ENCODE peak calls at places on chromosomes 11 and 22, in ten cellular contexts. N, A, D, R, W, X, C, M, Y and J are unnamed samples.

GRCh38 chr11:64996710-64997380 is at the start of gene BATF2:
- DNase-seq in N (peak; percentile 91), A (peak; percentile 83), D (peak; percentile 84), R (peak; percentile 72), W (peak; percentile 65), X (peak; percentile 70), C (no peak), M (peak; percentile 74), Y (peak; percentile 70), J (peak; percentile 41)

GRCh38 chr11:120432056-120433018 is 79.2 kb upstream of the GRIK4 start:
- DNase-seq in N (peak; percentile 26), A (peak; percentile 100), D (peak; percentile 55), R (peak; percentile 98), W (no peak), X (no peak), C (peak; percentile 95), M (peak; percentile 96), Y (no peak), J (peak; percentile 95)

GRCh38 chr11:65390099-65390941 is 3.9 kb downstream of the FRMD8 start:
- DNase-seq in N (no peak), A (no peak), D (no peak), R (peak; percentile 30), W (no peak), X (no peak), C (no peak), M (no peak), Y (no peak), J (no peak)

GRCh38 chr11:103907548-103908455 is 128.6 kb upstream of the DDI1 start:
- DNase-seq in N (no peak), A (peak; percentile 68), D (no peak), R (peak; percentile 73), W (no peak), X (no peak), C (no peak), M (peak; percentile 22), Y (no peak), J (no peak)

GRCh38 chr11:13462311-13462927 is 603 bp downstream of the BTBD10 start:
- DNase-seq in N (peak; percentile 85), A (peak; percentile 41), D (peak; percentile 66), R (no peak), W (peak; percentile 76), X (peak; percentile 59), C (no peak), M (peak; percentile 25), Y (peak; percentile 61), J (no peak)

GRCh38 chr11:35515224-35515623 is 10.2 kb downstream of the PAMR1 start:
- DNase-seq in N (no peak), A (peak; percentile 94), D (no peak), R (peak; percentile 87), W (no peak), X (no peak), C (peak; percentile 73), M (peak; percentile 81), Y (no peak), J (no peak)

GRCh38 chr11:7300281-7300680 is 48.6 kb downstream of the SYT9 start:
- DNase-seq in N (no peak), A (no peak), D (no peak), R (no peak), W (no peak), X (no peak), C (no peak), M (no peak), Y (no peak), J (no peak)

GRCh38 chr22:24325105-24325757 is 54.6 kb downstream of the SPECC1L start:
- DNase-seq in N (peak; percentile 34), A (peak; percentile 92), D (peak; percentile 24), R (peak; percentile 96), W (no peak), X (no peak), C (peak; percentile 57), M (peak; percentile 76), Y (no peak), J (peak; percentile 80)

DNA sequence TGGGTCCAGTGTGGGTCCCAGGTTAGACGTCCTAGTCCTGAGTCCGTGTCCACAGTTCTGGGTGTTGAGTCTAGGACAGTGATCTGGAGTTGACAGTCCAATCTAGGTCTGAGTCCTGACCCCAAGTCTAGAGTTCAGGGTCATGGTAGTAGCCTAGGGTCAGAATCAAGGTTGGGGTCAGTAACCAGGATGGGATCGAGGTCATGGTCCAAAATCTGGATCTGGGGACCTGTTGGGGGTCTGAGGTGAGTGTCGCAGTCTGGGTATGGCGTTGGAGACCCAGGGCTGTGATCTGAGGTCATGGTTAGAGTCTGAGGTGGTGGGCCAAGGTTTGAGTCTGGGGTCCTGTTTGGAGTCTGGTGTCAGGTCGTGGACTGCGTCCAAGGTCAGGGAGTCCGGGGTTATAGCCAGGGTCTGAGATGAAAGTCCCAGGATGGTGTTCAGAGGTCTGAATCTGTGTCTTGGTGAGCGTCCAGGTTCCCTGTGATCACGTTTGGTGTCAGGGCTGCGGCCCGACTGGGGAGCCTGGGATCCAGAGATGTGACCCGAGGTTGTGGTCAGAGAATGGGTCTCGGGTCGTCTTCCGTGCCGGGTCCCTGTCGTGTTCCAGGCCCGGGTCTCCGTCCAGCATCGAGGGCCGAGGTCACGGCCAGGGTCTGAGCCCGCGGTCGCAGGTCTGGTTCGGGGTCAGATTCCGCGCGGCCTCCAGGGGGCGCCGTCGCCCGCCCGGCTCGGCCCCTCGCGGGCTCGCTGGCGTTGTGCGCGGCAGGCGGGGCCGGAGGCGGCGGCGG is 445 bp upstream of the GRK2 start:
- DNase-seq in N (peak; percentile 83), A (peak; percentile 33), D (peak; percentile 90), R (peak; percentile 51), W (peak; percentile 90), X (peak; percentile 89), C (no peak), M (peak; percentile 43), Y (peak; percentile 83), J (no peak)
- TF ChIP-seq CTCF in N (peak; percentile 50), A (peak; percentile 75), D (peak; percentile 71), R (peak; percentile 57), W (peak; percentile 48), X (peak; percentile 79), C (peak; percentile 62), M (peak; percentile 54), Y (peak; percentile 79), J (peak; percentile 51)

GRCh38 chr22:32267011-32267410 is 11.9 kb upstream of the SLC5A4 start:
- DNase-seq in N (no peak), A (no peak), D (no peak), R (no peak), W (no peak), X (no peak), C (no peak), M (no peak), Y (no peak), J (no peak)

GRCh38 chr22:32270641-32271369 is 15.7 kb upstream of the SLC5A4 start:
- DNase-seq in N (no peak), A (no peak), D (no peak), R (no peak), W (no peak), X (no peak), C (no peak), M (no peak), Y (no peak), J (no peak)

GRCh38 chr22:32261306-32261705 is 6.2 kb upstream of the SLC5A4 start:
- DNase-seq in N (no peak), A (no peak), D (no peak), R (no peak), W (no peak), X (no peak), C (no peak), M (no peak), Y (no peak), J (no peak)

GRCh38 chr22:32269316-32269715 is 14.2 kb upstream of the SLC5A4 start:
- DNase-seq in N (no peak), A (no peak), D (no peak), R (no peak), W (no peak), X (no peak), C (no peak), M (no peak), Y (no peak), J (no peak)

GRCh38 chr22:32265882-32266767 is 11.0 kb upstream of the SLC5A4 start:
- DNase-seq in N (peak; percentile 70), A (peak; percentile 67), D (peak; percentile 77), R (peak; percentile 81), W (peak; percentile 74), X (peak; percentile 25), C (peak; percentile 13), M (peak; percentile 53), Y (peak; percentile 53), J (peak; percentile 20)
- TF ChIP-seq CTCF in N (peak; percentile 80), A (peak; percentile 87), D (peak; percentile 71), R (peak; percentile 94), W (peak; percentile 84), X (peak; percentile 79), C (peak; percentile 89), M (peak; percentile 89), Y (peak; percentile 91), J (peak; percentile 92)

DNA sequence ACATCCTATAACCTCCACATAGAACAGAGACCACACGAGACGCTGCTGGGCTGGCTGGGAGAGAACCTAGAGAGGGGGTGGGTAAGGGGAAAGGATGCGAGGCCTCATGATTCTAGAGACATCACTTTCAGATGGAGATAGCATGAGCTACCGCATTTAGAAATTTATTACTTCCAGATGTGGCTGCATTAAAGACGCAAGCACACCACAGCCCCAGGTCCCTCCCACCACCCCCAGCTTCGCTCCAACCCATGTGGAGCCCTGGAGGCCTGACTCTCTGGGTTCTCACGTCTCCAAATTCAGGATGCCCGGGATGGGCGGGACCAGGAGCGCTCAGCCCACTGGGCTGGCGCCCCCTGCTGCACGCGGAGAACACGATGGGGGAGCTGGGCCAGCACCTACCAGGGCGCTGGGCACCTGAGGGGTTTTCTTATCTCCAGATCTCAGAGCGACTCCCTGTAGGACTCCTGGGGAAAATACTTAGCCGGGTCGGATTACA is 13.6 kb downstream of the MRPL21 start:
- DNase-seq in N (peak; percentile 28), A (peak; percentile 70), D (peak; percentile 12), R (peak; percentile 89), W (peak; percentile 42), X (peak; percentile 50), C (peak; percentile 27), M (peak; percentile 99), Y (peak; percentile 78), J (peak; percentile 94)
- TF ChIP-seq CTCF in N (no peak), A (peak; percentile 44), D (no peak), R (peak; percentile 84), W (peak; percentile 41), X (peak; percentile 37), C (peak; percentile 57), M (peak; percentile 94), Y (peak; percentile 57), J (peak; percentile 92)

GRCh38 chr22:26086359-26086758 is 82.9 kb upstream of the SEZ6L start:
- DNase-seq in N (no peak), A (no peak), D (no peak), R (no peak), W (no peak), X (no peak), C (no peak), M (no peak), Y (no peak), J (no peak)
- TF ChIP-seq CTCF in N (no peak), A (no peak), D (no peak), R (no peak), W (no peak), X (no peak), C (no peak), M (no peak), Y (peak; percentile 44), J (no peak)

GRCh38 chr11:74840486-74840885 is 91.8 kb downstream of the RNF169 start:
- DNase-seq in N (no peak), A (no peak), D (no peak), R (no peak), W (no peak), X (no peak), C (no peak), M (no peak), Y (no peak), J (no peak)
- TF ChIP-seq CTCF in N (no peak), A (no peak), D (no peak), R (no peak), W (no peak), X (no peak), C (no peak), M (no peak), Y (no peak), J (no peak)

GRCh38 chr22:20180245-20180630 is 29.4 kb upstream of the CCDC188 start:
- DNase-seq in N (no peak), A (no peak), D (peak; percentile 24), R (no peak), W (no peak), X (no peak), C (no peak), M (no peak), Y (no peak), J (no peak)
- TF ChIP-seq CTCF in N (no peak), A (peak; percentile 15), D (peak; percentile 56), R (peak; percentile 49), W (peak; percentile 37), X (peak; percentile 6), C (peak; percentile 14), M (peak; percentile 32), Y (peak; percentile 21), J (no peak)